ENCODE peak calls at places on chromosomes 12 and 14, in ten cellular contexts. One of them, this sample, is unnamed.

GRCh38 chr14:103402700-103403099 is 17.5 kb downstream of the MARK3 start:
- DNase-seq in cardiac fibroblast: peak; percentile 67
- DNase-seq in psoas muscle: no peak
- DNase-seq in stimulated activated CD8-positive, alpha-beta memory T cell treated with anti-CD3 and anti-CD28 coated beads, Interleukin-7, amount 100 ng/mL, for 48 hours: no peak
- DNase-seq in hepatic stellate cell: no peak
- DNase-seq in SIG-M5: no peak
- DNase-seq in neural crest cell: no peak
- DNase-seq in prostate gland: no peak
- DNase-seq in NCI-H1092 treated with DMSO at 0.1 percent for 48 hours: no peak
- DNase-seq in foreskin fibroblast: peak; percentile 52
- DNase-seq in this sample: peak; percentile 44

GRCh38 chr12:7068240-7068993 is 7.9 kb downstream of the C1S start:
- DNase-seq in cardiac fibroblast: peak; percentile 82
- DNase-seq in psoas muscle: peak; percentile 91
- DNase-seq in stimulated activated CD8-positive, alpha-beta memory T cell treated with anti-CD3 and anti-CD28 coated beads, Interleukin-7, amount 100 ng/mL, for 48 hours: no peak
- DNase-seq in hepatic stellate cell: no peak
- DNase-seq in SIG-M5: no peak
- DNase-seq in neural crest cell: no peak
- DNase-seq in prostate gland: no peak
- DNase-seq in NCI-H1092 treated with DMSO at 0.1 percent for 48 hours: no peak
- DNase-seq in foreskin fibroblast: peak; percentile 8
- DNase-seq in this sample: peak; percentile 87

GRCh38 chr12:51021694-51022093 is 4.5 kb downstream of the SLC11A2 start:
- DNase-seq in cardiac fibroblast: no peak
- DNase-seq in psoas muscle: no peak
- DNase-seq in stimulated activated CD8-positive, alpha-beta memory T cell treated with anti-CD3 and anti-CD28 coated beads, Interleukin-7, amount 100 ng/mL, for 48 hours: no peak
- DNase-seq in hepatic stellate cell: no peak
- DNase-seq in SIG-M5: no peak
- DNase-seq in neural crest cell: no peak
- DNase-seq in prostate gland: no peak
- DNase-seq in NCI-H1092 treated with DMSO at 0.1 percent for 48 hours: no peak
- DNase-seq in foreskin fibroblast: no peak
- DNase-seq in this sample: no peak

GRCh38 chr14:22748691-22749090 is 17.8 kb upstream of the OXA1L start:
- DNase-seq in cardiac fibroblast: no peak
- DNase-seq in psoas muscle: no peak
- DNase-seq in stimulated activated CD8-positive, alpha-beta memory T cell treated with anti-CD3 and anti-CD28 coated beads, Interleukin-7, amount 100 ng/mL, for 48 hours: no peak
- DNase-seq in hepatic stellate cell: no peak
- DNase-seq in SIG-M5: peak; percentile 14
- DNase-seq in neural crest cell: no peak
- DNase-seq in prostate gland: no peak
- DNase-seq in NCI-H1092 treated with DMSO at 0.1 percent for 48 hours: no peak
- DNase-seq in foreskin fibroblast: no peak
- DNase-seq in this sample: no peak

GRCh38 chr12:25135531-25136154 is 59.3 kb downstream of the DNAI7 start:
- DNase-seq in cardiac fibroblast: no peak
- DNase-seq in psoas muscle: no peak
- DNase-seq in stimulated activated CD8-positive, alpha-beta memory T cell treated with anti-CD3 and anti-CD28 coated beads, Interleukin-7, amount 100 ng/mL, for 48 hours: no peak
- DNase-seq in hepatic stellate cell: no peak
- DNase-seq in SIG-M5: no peak
- DNase-seq in neural crest cell: no peak
- DNase-seq in prostate gland: no peak
- DNase-seq in NCI-H1092 treated with DMSO at 0.1 percent for 48 hours: no peak
- DNase-seq in foreskin fibroblast: no peak
- DNase-seq in this sample: no peak

GRCh38 chr14:99325591-99325990 is 53.6 kb upstream of the BCL11B start:
- DNase-seq in cardiac fibroblast: no peak
- DNase-seq in psoas muscle: no peak
- DNase-seq in stimulated activated CD8-positive, alpha-beta memory T cell treated with anti-CD3 and anti-CD28 coated beads, Interleukin-7, amount 100 ng/mL, for 48 hours: no peak
- DNase-seq in hepatic stellate cell: no peak
- DNase-seq in SIG-M5: no peak
- DNase-seq in neural crest cell: no peak
- DNase-seq in prostate gland: no peak
- DNase-seq in NCI-H1092 treated with DMSO at 0.1 percent for 48 hours: no peak
- DNase-seq in foreskin fibroblast: no peak
- DNase-seq in this sample: no peak

GRCh38 chr12:754871-755562 is 2.6 kb downstream of the WNK1 start:
- DNase-seq in cardiac fibroblast: peak; percentile 63
- DNase-seq in psoas muscle: no peak
- DNase-seq in stimulated activated CD8-positive, alpha-beta memory T cell treated with anti-CD3 and anti-CD28 coated beads, Interleukin-7, amount 100 ng/mL, for 48 hours: no peak
- DNase-seq in hepatic stellate cell: peak; percentile 74
- DNase-seq in SIG-M5: peak; percentile 71
- DNase-seq in neural crest cell: no peak
- DNase-seq in prostate gland: no peak
- DNase-seq in NCI-H1092 treated with DMSO at 0.1 percent for 48 hours: peak; percentile 29
- DNase-seq in foreskin fibroblast: peak; percentile 79
- DNase-seq in this sample: peak; percentile 64

GRCh38 chr14:77189479-77189878 is 7.9 kb downstream of the TMEM63C start:
- DNase-seq in cardiac fibroblast: no peak
- DNase-seq in psoas muscle: no peak
- DNase-seq in stimulated activated CD8-positive, alpha-beta memory T cell treated with anti-CD3 and anti-CD28 coated beads, Interleukin-7, amount 100 ng/mL, for 48 hours: no peak
- DNase-seq in hepatic stellate cell: no peak
- DNase-seq in SIG-M5: no peak
- DNase-seq in neural crest cell: no peak
- DNase-seq in prostate gland: no peak
- DNase-seq in NCI-H1092 treated with DMSO at 0.1 percent for 48 hours: no peak
- DNase-seq in foreskin fibroblast: no peak
- DNase-seq in this sample: no peak

GRCh38 chr12:22357531-22357930 is 23.0 kb upstream of the ST8SIA1 start:
- DNase-seq in cardiac fibroblast: no peak
- DNase-seq in psoas muscle: no peak
- DNase-seq in stimulated activated CD8-positive, alpha-beta memory T cell treated with anti-CD3 and anti-CD28 coated beads, Interleukin-7, amount 100 ng/mL, for 48 hours: no peak
- DNase-seq in hepatic stellate cell: no peak
- DNase-seq in SIG-M5: no peak
- DNase-seq in neural crest cell: no peak
- DNase-seq in prostate gland: no peak
- DNase-seq in NCI-H1092 treated with DMSO at 0.1 percent for 48 hours: no peak
- DNase-seq in foreskin fibroblast: no peak
- DNase-seq in this sample: no peak

GRCh38 chr14:99234982-99235491 is 37.0 kb downstream of the BCL11B start:
- DNase-seq in cardiac fibroblast: no peak
- DNase-seq in psoas muscle: no peak
- DNase-seq in stimulated activated CD8-positive, alpha-beta memory T cell treated with anti-CD3 and anti-CD28 coated beads, Interleukin-7, amount 100 ng/mL, for 48 hours: no peak
- DNase-seq in hepatic stellate cell: no peak
- DNase-seq in SIG-M5: no peak
- DNase-seq in neural crest cell: peak; percentile 58
- DNase-seq in prostate gland: no peak
- DNase-seq in NCI-H1092 treated with DMSO at 0.1 percent for 48 hours: no peak
- DNase-seq in foreskin fibroblast: no peak
- DNase-seq in this sample: no peak

GRCh38 chr12:54502485-54502884 is 4.9 kb downstream of the NCKAP1L start:
- DNase-seq in cardiac fibroblast: no peak
- DNase-seq in psoas muscle: no peak
- DNase-seq in stimulated activated CD8-positive, alpha-beta memory T cell treated with anti-CD3 and anti-CD28 coated beads, Interleukin-7, amount 100 ng/mL, for 48 hours: no peak
- DNase-seq in hepatic stellate cell: no peak
- DNase-seq in SIG-M5: no peak
- DNase-seq in neural crest cell: no peak
- DNase-seq in prostate gland: no peak
- DNase-seq in NCI-H1092 treated with DMSO at 0.1 percent for 48 hours: no peak
- DNase-seq in foreskin fibroblast: no peak
- DNase-seq in this sample: no peak

GRCh38 chr12:22037952-22038351 is 8.1 kb upstream of the CMAS start:
- DNase-seq in cardiac fibroblast: no peak
- DNase-seq in psoas muscle: no peak
- DNase-seq in stimulated activated CD8-positive, alpha-beta memory T cell treated with anti-CD3 and anti-CD28 coated beads, Interleukin-7, amount 100 ng/mL, for 48 hours: no peak
- DNase-seq in hepatic stellate cell: no peak
- DNase-seq in SIG-M5: no peak
- DNase-seq in neural crest cell: no peak
- DNase-seq in prostate gland: no peak
- DNase-seq in NCI-H1092 treated with DMSO at 0.1 percent for 48 hours: no peak
- DNase-seq in foreskin fibroblast: no peak
- DNase-seq in this sample: no peak

GRCh38 chr14:101470266-101470665 is 91.0 kb upstream of the DIO3 start:
- DNase-seq in cardiac fibroblast: no peak
- DNase-seq in psoas muscle: no peak
- DNase-seq in stimulated activated CD8-positive, alpha-beta memory T cell treated with anti-CD3 and anti-CD28 coated beads, Interleukin-7, amount 100 ng/mL, for 48 hours: no peak
- DNase-seq in hepatic stellate cell: no peak
- DNase-seq in SIG-M5: no peak
- DNase-seq in neural crest cell: no peak
- DNase-seq in prostate gland: no peak
- DNase-seq in NCI-H1092 treated with DMSO at 0.1 percent for 48 hours: no peak
- DNase-seq in foreskin fibroblast: no peak
- DNase-seq in this sample: no peak

GRCh38 chr14:104957146-104958113 is 20.7 kb downstream of the AHNAK2 start:
- DNase-seq in cardiac fibroblast: peak; percentile 14
- DNase-seq in psoas muscle: peak; percentile 35
- DNase-seq in stimulated activated CD8-positive, alpha-beta memory T cell treated with anti-CD3 and anti-CD28 coated beads, Interleukin-7, amount 100 ng/mL, for 48 hours: no peak
- DNase-seq in hepatic stellate cell: no peak
- DNase-seq in SIG-M5: no peak
- DNase-seq in neural crest cell: no peak
- DNase-seq in prostate gland: no peak
- DNase-seq in NCI-H1092 treated with DMSO at 0.1 percent for 48 hours: no peak
- DNase-seq in foreskin fibroblast: no peak
- DNase-seq in this sample: no peak

GRCh38 chr14:50594577-50595316 is 34.8 kb downstream of the ATL1 start:
- DNase-seq in cardiac fibroblast: no peak
- DNase-seq in psoas muscle: no peak
- DNase-seq in stimulated activated CD8-positive, alpha-beta memory T cell treated with anti-CD3 and anti-CD28 coated beads, Interleukin-7, amount 100 ng/mL, for 48 hours: no peak
- DNase-seq in hepatic stellate cell: no peak
- DNase-seq in SIG-M5: no peak
- DNase-seq in neural crest cell: no peak
- DNase-seq in prostate gland: no peak
- DNase-seq in NCI-H1092 treated with DMSO at 0.1 percent for 48 hours: no peak
- DNase-seq in foreskin fibroblast: no peak
- DNase-seq in this sample: peak; percentile 40

GRCh38 chr12:14384783-14385638 is 19.5 kb downstream of the ATF7IP start:
- DNase-seq in cardiac fibroblast: peak; percentile 96
- DNase-seq in psoas muscle: no peak
- DNase-seq in stimulated activated CD8-positive, alpha-beta memory T cell treated with anti-CD3 and anti-CD28 coated beads, Interleukin-7, amount 100 ng/mL, for 48 hours: no peak
- DNase-seq in hepatic stellate cell: peak; percentile 41
- DNase-seq in SIG-M5: no peak
- DNase-seq in neural crest cell: peak; percentile 70
- DNase-seq in prostate gland: peak; percentile 54
- DNase-seq in NCI-H1092 treated with DMSO at 0.1 percent for 48 hours: peak; percentile 92
- DNase-seq in foreskin fibroblast: peak; percentile 78
- DNase-seq in this sample: peak; percentile 93

GRCh38 chr12:18383203-18383602 is 121.9 kb downstream of the PIK3C2G start:
- DNase-seq in cardiac fibroblast: peak; percentile 88
- DNase-seq in psoas muscle: no peak
- DNase-seq in stimulated activated CD8-positive, alpha-beta memory T cell treated with anti-CD3 and anti-CD28 coated beads, Interleukin-7, amount 100 ng/mL, for 48 hours: no peak
- DNase-seq in hepatic stellate cell: peak; percentile 61
- DNase-seq in SIG-M5: no peak
- DNase-seq in neural crest cell: no peak
- DNase-seq in prostate gland: no peak
- DNase-seq in NCI-H1092 treated with DMSO at 0.1 percent for 48 hours: no peak
- DNase-seq in foreskin fibroblast: peak; percentile 91
- DNase-seq in this sample: peak; percentile 37

GRCh38 chr14:74257988-74258704 is 18.9 kb downstream of the VSX2 start:
- DNase-seq in cardiac fibroblast: no peak
- DNase-seq in psoas muscle: no peak
- DNase-seq in stimulated activated CD8-positive, alpha-beta memory T cell treated with anti-CD3 and anti-CD28 coated beads, Interleukin-7, amount 100 ng/mL, for 48 hours: no peak
- DNase-seq in hepatic stellate cell: no peak
- DNase-seq in SIG-M5: no peak
- DNase-seq in neural crest cell: no peak
- DNase-seq in prostate gland: no peak
- DNase-seq in NCI-H1092 treated with DMSO at 0.1 percent for 48 hours: no peak
- DNase-seq in foreskin fibroblast: no peak
- DNase-seq in this sample: no peak

GRCh38 chr12:95637471-95638155 is 86.3 kb upstream of the USP44 start:
- DNase-seq in cardiac fibroblast: peak; percentile 90
- DNase-seq in psoas muscle: no peak
- DNase-seq in stimulated activated CD8-positive, alpha-beta memory T cell treated with anti-CD3 and anti-CD28 coated beads, Interleukin-7, amount 100 ng/mL, for 48 hours: no peak
- DNase-seq in hepatic stellate cell: peak; percentile 56
- DNase-seq in SIG-M5: no peak
- DNase-seq in neural crest cell: no peak
- DNase-seq in prostate gland: no peak
- DNase-seq in NCI-H1092 treated with DMSO at 0.1 percent for 48 hours: no peak
- DNase-seq in foreskin fibroblast: peak; percentile 90
- DNase-seq in this sample: peak; percentile 37

GRCh38 chr14:23186913-23187654 is 3.6 kb upstream of the SLC7A8 start:
- DNase-seq in cardiac fibroblast: peak; percentile 87
- DNase-seq in psoas muscle: no peak
- DNase-seq in stimulated activated CD8-positive, alpha-beta memory T cell treated with anti-CD3 and anti-CD28 coated beads, Interleukin-7, amount 100 ng/mL, for 48 hours: no peak
- DNase-seq in hepatic stellate cell: peak; percentile 55
- DNase-seq in SIG-M5: no peak
- DNase-seq in neural crest cell: peak; percentile 20
- DNase-seq in prostate gland: peak; percentile 58
- DNase-seq in NCI-H1092 treated with DMSO at 0.1 percent for 48 hours: peak; percentile 68
- DNase-seq in foreskin fibroblast: peak; percentile 81
- DNase-seq in this sample: peak; percentile 67

GRCh38 chr14:65296402-65296801 is 116.1 kb upstream of the FUT8 start:
- DNase-seq in cardiac fibroblast: peak; percentile 48
- DNase-seq in psoas muscle: no peak
- DNase-seq in stimulated activated CD8-positive, alpha-beta memory T cell treated with anti-CD3 and anti-CD28 coated beads, Interleukin-7, amount 100 ng/mL, for 48 hours: no peak
- DNase-seq in hepatic stellate cell: no peak
- DNase-seq in SIG-M5: no peak
- DNase-seq in neural crest cell: no peak
- DNase-seq in prostate gland: no peak
- DNase-seq in NCI-H1092 treated with DMSO at 0.1 percent for 48 hours: no peak
- DNase-seq in foreskin fibroblast: peak; percentile 49
- DNase-seq in this sample: no peak

GRCh38 chr12:94803939-94804338 is 153.6 kb upstream of the TMCC3 start:
- DNase-seq in cardiac fibroblast: no peak
- DNase-seq in psoas muscle: no peak
- DNase-seq in stimulated activated CD8-positive, alpha-beta memory T cell treated with anti-CD3 and anti-CD28 coated beads, Interleukin-7, amount 100 ng/mL, for 48 hours: no peak
- DNase-seq in hepatic stellate cell: no peak
- DNase-seq in SIG-M5: no peak
- DNase-seq in neural crest cell: no peak
- DNase-seq in prostate gland: no peak
- DNase-seq in NCI-H1092 treated with DMSO at 0.1 percent for 48 hours: no peak
- DNase-seq in foreskin fibroblast: no peak
- DNase-seq in this sample: no peak

GRCh38 chr12:22656376-22656775 is 31.4 kb downstream of the ETNK1 start:
- DNase-seq in cardiac fibroblast: no peak
- DNase-seq in psoas muscle: no peak
- DNase-seq in stimulated activated CD8-positive, alpha-beta memory T cell treated with anti-CD3 and anti-CD28 coated beads, Interleukin-7, amount 100 ng/mL, for 48 hours: no peak
- DNase-seq in hepatic stellate cell: no peak
- DNase-seq in SIG-M5: no peak
- DNase-seq in neural crest cell: no peak
- DNase-seq in prostate gland: no peak
- DNase-seq in NCI-H1092 treated with DMSO at 0.1 percent for 48 hours: no peak
- DNase-seq in foreskin fibroblast: no peak
- DNase-seq in this sample: peak; percentile 43

This sample was measured in myocyte.